ENCODE peak calls at places on chromosomes 3 and 15, in six cellular contexts. J is mesendoderm, W is IMR-90, P is H9, N is trophoblast cell, R is mesenchymal stem cell. D is an unnamed sample.

GRCh38 chr15:72474912-72475601 is 927 bp downstream of the ARIH1 start:
- DNase-seq in P (peak), W (peak), N (peak), R (peak), J (peak), D (peak)

GRCh38 chr3:11212301-11212613 is 58.0 kb downstream of the HRH1 start:
- DNase-seq in W (peak), R (peak), P (no peak), J (no peak), N (peak), D (no peak)

GRCh38 chr3:152430223-152431002 is 161.7 kb downstream of the MBNL1 start:
- DNase-seq in W (no peak), J (peak), N (no peak), R (no peak), P (no peak), D (no peak)

GRCh38 chr3:12483364-12483763 is 916 bp upstream of the TSEN2 start:
- DNase-seq in N (no peak), R (peak), P (no peak), J (no peak), W (peak), D (no peak)

GRCh38 chr3:37544105-37544504 is 317.6 kb upstream of the CTDSPL start:
- DNase-seq in J (no peak), N (no peak), W (no peak), R (no peak), P (no peak), D (no peak)

GRCh38 chr15:33801954-33802353 is 166.3 kb upstream of the CHRM5 start:
- DNase-seq in N (no peak), W (no peak), R (no peak), P (no peak), J (no peak), D (no peak)

GRCh38 chr3:139427283-139428060 is 38.0 kb upstream of the COPB2 start:
- DNase-seq in J (peak), W (peak), N (peak), R (peak), P (no peak), D (peak)

GRCh38 chr3:57029924-57030323 is 30.5 kb upstream of the SPATA12 start:
- DNase-seq in R (no peak), P (no peak), N (no peak), J (no peak), W (no peak), D (no peak)

GRCh38 chr3:140274429-140274828 is 339.4 kb downstream of the CLSTN2 start:
- DNase-seq in N (no peak), P (no peak), W (no peak), R (no peak), J (no peak), D (no peak)

GRCh38 chr3:82085811-82086475 is 324.5 kb upstream of the GBE1 start:
- DNase-seq in J (no peak), P (no peak), N (no peak), R (no peak), W (no peak), D (no peak)

GRCh38 chr3:17355591-17355990 is 386.8 kb downstream of the TBC1D5 start:
- DNase-seq in P (no peak), J (no peak), R (no peak), W (no peak), N (no peak), D (no peak)

GRCh38 chr15:37229855-37230254 is 129.5 kb upstream of the MEIS2 start:
- DNase-seq in R (no peak), N (no peak), P (no peak), W (no peak), J (no peak), D (no peak)

GRCh38 chr3:157069406-157069805 is 90.5 kb downstream of the CCNL1 start:
- DNase-seq in N (no peak), W (no peak), R (no peak), J (no peak), P (no peak), D (no peak)

GRCh38 chr15:85749261-85750151 is 45.2 kb downstream of the KLHL25 start:
- DNase-seq in N (no peak), P (peak), R (no peak), W (peak), J (no peak), D (no peak)

GRCh38 chr15:85750807-85751730 is 43.7 kb downstream of the KLHL25 start:
- DNase-seq in R (no peak), J (peak), W (no peak), P (peak), N (no peak), D (no peak)

GRCh38 chr15:85751731-85752421 is 42.8 kb downstream of the KLHL25 start:
- DNase-seq in W (no peak), R (no peak), N (no peak), P (peak), J (peak), D (peak)

GRCh38 chr15:85748729-85749128 is 46.0 kb downstream of the KLHL25 start:
- DNase-seq in R (no peak), J (peak), N (peak), P (peak), W (no peak), D (no peak)

DNA sequence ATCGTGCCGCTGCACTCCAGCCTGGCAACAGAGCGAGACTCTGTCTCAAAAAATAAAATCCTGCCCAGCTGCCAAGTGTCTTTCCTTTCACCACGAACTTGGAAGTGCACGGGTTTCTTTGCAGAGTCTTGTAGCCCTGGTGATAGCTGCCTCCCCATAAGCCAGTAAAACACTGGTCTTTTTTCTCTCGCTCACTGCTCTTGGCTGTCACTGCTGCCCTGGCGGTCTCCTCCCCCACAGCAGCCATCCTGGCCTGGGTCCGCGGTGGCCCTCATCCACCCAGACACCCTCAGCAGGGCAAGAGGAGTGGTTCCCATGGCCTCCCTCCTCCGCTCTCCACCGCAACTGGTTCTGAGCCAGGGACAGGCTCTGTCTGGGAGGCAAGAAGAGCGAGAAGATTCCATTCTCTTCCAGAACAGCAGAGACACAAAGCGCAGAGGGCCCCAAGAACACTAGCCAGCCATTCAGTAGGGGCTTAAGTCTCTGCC is 44.4 kb downstream of the KLHL25 start:
- DNase-seq in P (peak), W (peak), J (peak), N (no peak), R (no peak), D (no peak)
- H3K23ac ChIP-seq in P (no peak), W (no peak), J (no peak), N (no peak), R (no peak), D (no peak)

DNA sequence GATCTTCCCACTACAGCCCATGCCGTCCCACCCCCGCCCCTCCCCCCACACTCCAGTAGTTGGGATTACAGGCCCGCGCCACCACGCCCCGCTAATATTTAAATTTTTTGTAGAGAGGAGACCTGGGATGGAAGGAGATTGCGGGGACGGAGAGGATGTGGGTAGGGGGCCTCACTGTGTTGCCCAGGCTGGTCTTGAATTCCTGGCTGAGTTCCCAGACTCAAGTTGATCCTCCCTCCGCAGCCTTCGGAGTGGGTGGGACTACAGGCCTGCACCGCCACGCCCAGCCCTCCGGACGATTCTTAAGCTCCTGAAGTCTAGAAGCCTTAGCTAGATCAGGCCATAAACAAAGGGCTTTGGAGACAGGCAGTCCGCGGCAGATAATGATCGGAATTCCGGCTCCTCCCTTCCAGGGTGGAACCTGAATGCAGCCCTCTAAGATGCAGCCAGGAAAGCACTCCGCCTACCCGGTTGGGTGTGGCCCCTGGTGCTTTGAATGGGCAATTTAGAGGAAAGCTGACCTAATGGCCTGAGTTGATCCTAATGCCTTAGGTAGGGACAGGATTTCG is at the start of gene DPPA2:
- DNase-seq in W (no peak), N (peak), R (no peak), P (peak), J (peak), D (no peak)
- H3K23ac ChIP-seq in W (no peak), N (no peak), R (no peak), P (no peak), J (no peak), D (no peak)

GRCh38 chr3:70753572-70753971 is 441.1 kb upstream of the MDFIC2 start:
- DNase-seq in W (no peak), J (peak), P (peak), N (no peak), R (no peak), D (no peak)

GRCh38 chr3:70749122-70749521 is 436.7 kb upstream of the MDFIC2 start:
- DNase-seq in P (no peak), R (no peak), N (no peak), W (no peak), J (no peak), D (no peak)

GRCh38 chr3:70748593-70748992 is 436.2 kb upstream of the MDFIC2 start:
- DNase-seq in J (peak), R (no peak), P (peak), W (no peak), N (no peak), D (no peak)

GRCh38 chr3:70757658-70758057 is 445.2 kb upstream of the MDFIC2 start:
- DNase-seq in J (no peak), W (no peak), P (no peak), N (no peak), R (no peak), D (no peak)

GRCh38 chr3:70754314-70754713 is 441.9 kb upstream of the MDFIC2 start:
- DNase-seq in R (no peak), J (no peak), N (no peak), P (no peak), W (peak), D (no peak)
- H3K23ac ChIP-seq in R (no peak), J (no peak), N (no peak), P (no peak), W (no peak), D (no peak)

GRCh38 chr3:79414821-79415220 is 353.0 kb downstream of the ROBO1 start:
- DNase-seq in P (no peak), J (no peak), W (peak), N (peak), R (peak), D (no peak)
- H3K23ac ChIP-seq in P (no peak), J (no peak), W (no peak), N (no peak), R (no peak), D (no peak)

GRCh38 chr3:169429328-169429727 is 234.2 kb downstream of the MECOM start:
- DNase-seq in P (no peak), R (no peak), W (no peak), N (peak), J (no peak), D (no peak)
- H3K23ac ChIP-seq in P (no peak), R (no peak), W (no peak), N (no peak), J (no peak), D (no peak)

DNA sequence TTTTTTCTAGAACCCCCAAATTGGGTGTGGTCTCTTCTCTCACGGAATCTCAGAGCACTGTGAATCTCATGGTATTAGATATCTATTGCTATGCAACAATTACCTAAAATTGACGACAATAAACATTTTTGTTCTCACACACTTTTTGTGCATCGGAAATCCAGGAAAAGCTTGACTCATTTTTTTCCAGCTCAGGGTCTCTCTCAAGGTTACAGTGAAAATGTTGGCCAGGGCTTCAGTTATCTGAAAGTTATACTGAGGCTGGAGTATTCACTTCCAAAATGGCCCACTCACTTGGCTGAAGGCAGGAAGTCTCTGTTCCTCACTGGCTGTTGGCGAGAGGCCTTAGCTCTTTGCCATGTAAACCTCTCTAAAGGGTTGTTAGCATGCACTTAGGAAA is 41.4 kb downstream of the OSTN start:
- DNase-seq in J (no peak), P (no peak), W (no peak), N (no peak), R (no peak), D (no peak)
- H3K23ac ChIP-seq in J (no peak), P (no peak), W (no peak), N (no peak), R (no peak), D (no peak)

GRCh38 chr15:77352932-77353331 is 67.0 kb downstream of the PEAK1 start:
- DNase-seq in W (peak), N (no peak), P (no peak), J (no peak), R (no peak), D (no peak)
- H3K23ac ChIP-seq in W (peak), N (no peak), P (no peak), J (no peak), R (no peak), D (no peak)

GRCh38 chr3:146342971-146343370 is 92.1 kb upstream of the PLSCR4 start:
- DNase-seq in N (no peak), R (peak), J (no peak), W (peak), P (no peak), D (no peak)
- H3K23ac ChIP-seq in N (no peak), R (no peak), J (no peak), W (no peak), P (no peak), D (no peak)

DNA sequence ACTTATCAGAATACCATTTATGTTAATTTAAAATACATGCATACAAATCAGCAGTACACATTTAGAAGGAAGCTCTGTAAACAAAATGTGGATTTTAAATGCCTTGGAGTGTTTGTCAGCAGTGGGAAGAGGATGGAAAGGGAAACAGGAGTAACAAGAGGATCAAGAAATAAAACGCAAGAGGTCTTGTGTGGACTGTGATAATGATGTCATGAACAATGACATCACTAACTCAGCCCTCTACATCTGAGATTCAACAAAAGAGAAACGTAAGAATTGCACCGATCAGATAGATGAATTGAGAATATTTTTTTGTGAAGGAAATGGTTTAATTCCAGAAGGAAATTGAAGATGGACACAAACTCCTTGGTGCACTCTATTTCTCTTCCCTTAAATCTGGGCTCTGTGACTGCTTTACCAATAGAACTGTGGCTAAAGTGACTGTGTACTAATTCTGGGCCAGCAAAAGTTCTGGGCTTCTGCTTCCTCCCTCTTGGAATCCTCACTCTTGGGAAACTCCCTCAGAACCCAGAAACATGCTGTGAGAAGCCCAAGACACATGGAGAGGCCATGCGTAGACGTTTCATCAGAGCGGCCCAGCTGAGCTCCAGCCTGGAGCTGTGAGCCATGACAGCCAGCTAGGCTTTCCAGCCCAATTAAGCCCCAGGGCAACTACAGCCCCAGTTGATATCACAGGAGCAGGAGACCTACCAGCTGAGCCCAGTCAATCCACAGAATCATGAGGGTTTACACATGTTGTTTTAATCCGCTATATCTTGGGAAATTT is 43.9 kb upstream of the CNOT10 start:
- DNase-seq in J (peak), R (no peak), W (peak), N (no peak), P (no peak), D (no peak)
- H3K23ac ChIP-seq in J (no peak), R (no peak), W (no peak), N (no peak), P (no peak), D (no peak)

GRCh38 chr15:57205999-57206398 is 170.3 kb upstream of the CGNL1 start:
- DNase-seq in R (no peak), W (no peak), N (no peak), J (no peak), P (no peak), D (no peak)
- H3K23ac ChIP-seq in R (no peak), W (no peak), N (no peak), J (no peak), P (no peak), D (no peak)

D was measured in neuronal stem cell.